ENCODE peak calls at places on chromosomes 2 and 18, in four cellular contexts. R, U, D and T are unnamed samples.

GRCh38 chr2:80269806-80270205 is 34.7 kb downstream of the LRRTM1 start:
- DNase-seq in R (peak), U (no peak), D (no peak), T (no peak)

GRCh38 chr18:58611471-58612131 is 17.3 kb downstream of the ALPK2 start:
- DNase-seq in R (no peak), U (peak), D (no peak), T (no peak)

GRCh38 chr18:32771169-32771751 is 1.6 kb downstream of the KLHL14 start:
- DNase-seq in R (no peak), U (no peak), D (no peak), T (no peak)

GRCh38 chr18:39806519-39806918 is 2148.5 kb upstream of the PIK3C3 start:
- DNase-seq in R (no peak), U (peak), D (no peak), T (no peak)

GRCh38 chr2:74908763-74909444 is 49.5 kb upstream of the POLE4 start:
- DNase-seq in R (peak), U (no peak), D (no peak), T (no peak)

GRCh38 chr2:117979911-117980341 is 33.9 kb downstream of the CCDC93 start:
- DNase-seq in R (no peak), U (no peak), D (no peak), T (no peak)

GRCh38 chr2:138107288-138107687 is 143.0 kb downstream of the HNMT start:
- DNase-seq in R (no peak), U (peak), D (no peak), T (no peak)

GRCh38 chr2:116980354-116980753 is 834.1 kb upstream of the DDX18 start:
- DNase-seq in R (no peak), U (no peak), D (no peak), T (no peak)

GRCh38 chr2:119727493-119727892 is 32.2 kb upstream of the PTPN4 start:
- DNase-seq in R (no peak), U (no peak), D (no peak), T (no peak)

GRCh38 chr2:237407734-237408133 is 6.2 kb downstream of the COL6A3 start:
- DNase-seq in R (no peak), U (no peak), D (no peak), T (no peak)

GRCh38 chr2:85226783-85227182 is 93.6 kb downstream of the TCF7L1 start:
- DNase-seq in R (no peak), U (no peak), D (no peak), T (no peak)

GRCh38 chr2:44680983-44681481 is 260.5 kb upstream of the SIX3 start:
- DNase-seq in R (no peak), U (no peak), D (no peak), T (no peak)

GRCh38 chr2:173210270-173211196 is 134.9 kb downstream of the MAP3K20 start:
- DNase-seq in R (peak), U (peak), D (peak), T (peak)

GRCh38 chr2:173204316-173204715 is 128.7 kb downstream of the MAP3K20 start:
- DNase-seq in R (no peak), U (no peak), D (no peak), T (no peak)

GRCh38 chr2:173202570-173202969 is 126.9 kb downstream of the MAP3K20 start:
- DNase-seq in R (no peak), U (no peak), D (no peak), T (no peak)

DNA sequence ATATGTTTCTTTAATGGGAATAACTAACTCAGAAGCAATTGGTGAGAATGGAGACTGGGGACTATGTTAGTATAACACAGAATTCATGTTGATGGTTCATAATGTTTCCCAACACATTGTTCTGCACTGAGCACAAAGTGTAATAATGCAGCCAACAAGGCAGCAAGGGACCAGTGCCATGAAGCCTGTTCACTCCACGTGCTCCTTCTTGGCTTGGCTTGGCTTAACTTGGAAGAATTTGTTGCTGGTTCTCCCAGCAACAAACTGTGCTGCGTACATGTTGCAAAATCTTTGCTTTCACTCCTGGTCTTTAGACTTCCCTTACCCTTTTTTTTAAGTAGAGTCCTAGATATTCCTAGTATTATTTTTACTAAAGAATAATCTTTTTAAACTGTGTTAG is 129.7 kb downstream of the MAP3K20 start:
- DNase-seq in R (peak), U (no peak), D (no peak), T (peak)
- TF ChIP-seq EP300 in R (no peak), U (no peak), D (no peak), T (peak)

GRCh38 chr2:30341500-30342267 is 105.4 kb upstream of the LCLAT1 start:
- DNase-seq in R (no peak), U (no peak), D (no peak), T (no peak)
- TF ChIP-seq EP300 in R (no peak), U (no peak), D (no peak), T (no peak)

DNA sequence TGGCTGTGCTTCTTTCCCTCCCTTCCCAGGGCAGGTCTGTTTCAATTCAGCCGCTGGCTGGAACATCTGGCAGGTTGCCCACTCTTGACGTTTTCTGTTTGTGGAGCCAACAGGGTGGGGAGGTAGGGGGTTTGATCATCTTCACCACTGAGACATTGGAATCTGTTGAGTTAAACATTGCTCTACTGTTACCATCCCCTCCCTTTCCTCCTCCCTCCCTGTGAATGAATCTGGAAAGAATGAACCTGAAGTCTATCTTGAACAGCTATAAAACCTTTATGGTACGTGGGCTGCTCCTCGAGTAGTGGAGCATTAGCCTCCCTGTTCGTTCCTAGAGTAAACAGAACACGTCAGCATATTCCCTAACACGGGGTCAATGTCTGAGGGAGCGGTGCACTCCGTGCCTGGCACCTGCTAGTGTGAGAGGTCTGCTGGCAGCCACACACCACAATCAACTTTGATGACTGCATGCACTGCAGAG is 249.9 kb upstream of the RBBP8 start:
- DNase-seq in R (peak), U (peak), D (peak), T (peak)
- TF ChIP-seq EP300 in R (peak), U (peak), D (no peak), T (no peak)

GRCh38 chr2:46082531-46083485 is 214.4 kb upstream of the EPAS1 start:
- DNase-seq in R (peak), U (no peak), D (no peak), T (no peak)

GRCh38 chr2:46076251-46076650 is 221.0 kb upstream of the EPAS1 start:
- DNase-seq in R (no peak), U (no peak), D (no peak), T (no peak)

GRCh38 chr2:46075848-46076247 is 221.4 kb upstream of the EPAS1 start:
- DNase-seq in R (no peak), U (no peak), D (no peak), T (no peak)

GRCh38 chr2:46077522-46078062 is 219.6 kb upstream of the EPAS1 start:
- DNase-seq in R (no peak), U (no peak), D (no peak), T (no peak)

GRCh38 chr2:46079996-46080560 is 217.1 kb upstream of the EPAS1 start:
- DNase-seq in R (no peak), U (no peak), D (no peak), T (no peak)
- TF ChIP-seq EP300 in R (no peak), U (no peak), D (no peak), T (no peak)